ENCODE peak calls at places on chromosomes 7 and 10, in four cellular contexts. One of them, this sample, is unnamed. For H3K4me1, the result is how much of the 10 kb centered on the place peaks cover.

GRCh38 chr7:107078517-107078966 is 34.0 kb downstream of the PRKAR2B start:
- DNase-seq in fibroblast of lung: peak
- DNase-seq in neural progenitor cell: peak
- DNase-seq in GM23248: peak
- DNase-seq in this sample: peak

GRCh38 chr7:128872394-128872824 is 9.8 kb downstream of the ATP6V1F start:
- DNase-seq in GM23248: no peak
- DNase-seq in fibroblast of lung: no peak
- DNase-seq in neural progenitor cell: no peak
- DNase-seq in this sample: peak

GRCh38 chr10:412109-412508 is 276.9 kb downstream of the ZMYND11 start:
- DNase-seq in neural progenitor cell: no peak
- DNase-seq in GM23248: no peak
- DNase-seq in fibroblast of lung: peak
- DNase-seq in this sample: no peak

GRCh38 chr10:29600067-29600466 is 34.7 kb downstream of the SVIL start:
- DNase-seq in GM23248: peak
- DNase-seq in fibroblast of lung: peak
- DNase-seq in neural progenitor cell: no peak
- DNase-seq in this sample: no peak

GRCh38 chr7:53350241-53350640 is 314.8 kb downstream of the POM121L12 start:
- DNase-seq in fibroblast of lung: no peak
- DNase-seq in GM23248: no peak
- DNase-seq in neural progenitor cell: peak
- DNase-seq in this sample: peak

GRCh38 chr7:29606287-29606721 is 42.7 kb downstream of the PRR15 start:
- DNase-seq in neural progenitor cell: no peak
- DNase-seq in GM23248: peak
- DNase-seq in fibroblast of lung: peak
- DNase-seq in this sample: no peak

GRCh38 chr7:106616692-106617052 is 44.3 kb downstream of the CCDC71L start:
- DNase-seq in neural progenitor cell: no peak
- DNase-seq in fibroblast of lung: no peak
- DNase-seq in GM23248: peak
- DNase-seq in this sample: no peak

GRCh38 chr10:450463-450862 is 239.0 kb downstream of the DIP2C start:
- DNase-seq in fibroblast of lung: no peak
- DNase-seq in neural progenitor cell: no peak
- DNase-seq in GM23248: no peak
- DNase-seq in this sample: no peak

GRCh38 chr10:13483951-13484350 is 44.9 kb downstream of the BEND7 start:
- DNase-seq in fibroblast of lung: no peak
- DNase-seq in neural progenitor cell: no peak
- DNase-seq in GM23248: no peak
- DNase-seq in this sample: no peak

GRCh38 chr7:1907751-1908365 is 237.8 kb downstream of the ELFN1 start:
- DNase-seq in GM23248: no peak
- DNase-seq in neural progenitor cell: no peak
- DNase-seq in fibroblast of lung: no peak
- DNase-seq in this sample: no peak

GRCh38 chr10:78044699-78045098 is 11.0 kb downstream of the RPS24 start:
- DNase-seq in GM23248: peak
- DNase-seq in neural progenitor cell: no peak
- DNase-seq in fibroblast of lung: peak
- DNase-seq in this sample: no peak

GRCh38 chr7:100893910-100894763 is 1.6 kb downstream of the ACHE start:
- DNase-seq in GM23248: no peak
- DNase-seq in fibroblast of lung: no peak
- DNase-seq in neural progenitor cell: peak
- DNase-seq in this sample: peak

DNA sequence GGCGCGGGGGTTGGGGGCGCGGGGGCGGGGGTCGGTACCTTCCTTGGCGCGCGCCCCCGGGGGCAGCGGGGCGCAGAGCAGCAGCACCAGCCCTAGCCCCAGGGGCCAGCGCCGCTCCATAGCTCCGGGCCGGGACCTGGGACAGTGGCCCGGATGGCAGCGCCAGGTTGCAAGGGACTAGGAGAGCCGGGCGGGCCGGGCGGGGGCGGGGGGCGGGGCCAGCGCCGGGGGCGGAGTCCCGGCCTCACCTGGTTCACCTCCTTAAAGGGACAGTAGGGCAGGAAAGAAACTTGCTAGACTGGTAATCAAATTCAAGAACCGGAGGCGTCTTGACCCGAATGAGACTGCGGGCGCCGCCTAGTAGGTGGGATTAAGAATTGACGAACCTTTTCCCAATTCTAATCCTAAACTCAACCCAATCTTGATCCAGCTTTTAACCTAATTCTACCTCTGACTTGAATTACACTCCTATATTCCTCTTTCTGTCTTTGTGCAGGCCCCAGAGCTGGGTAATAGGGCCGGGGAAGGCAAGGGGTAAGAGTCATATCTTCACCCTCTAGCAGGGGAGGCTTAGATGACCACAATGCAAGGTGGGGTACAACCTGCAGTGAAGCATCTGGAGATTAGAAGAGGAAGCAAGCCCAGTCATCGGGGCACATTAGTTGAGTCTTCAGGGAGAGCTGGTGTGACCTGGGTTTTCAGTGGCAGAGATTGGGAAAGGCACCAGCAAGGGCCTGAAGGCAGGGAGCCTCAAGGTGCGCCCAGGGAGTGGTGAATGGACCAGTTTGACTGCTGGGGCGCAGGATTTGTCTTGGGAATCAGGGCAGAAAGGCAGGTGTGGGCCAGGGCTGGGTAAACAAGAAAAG is at the start of gene EPHA1:
- DNase-seq in neural progenitor cell: peak
- DNase-seq in fibroblast of lung: no peak
- DNase-seq in GM23248: peak
- DNase-seq in this sample: peak
- H3K4me3 ChIP-seq in neural progenitor cell: peak
- H3K4me3 ChIP-seq in fibroblast of lung: no peak
- H3K4me3 ChIP-seq in GM23248: no peak
- H3K4me3 ChIP-seq in this sample: peak

GRCh38 chr10:52488606-52489485 is 174.8 kb downstream of the DKK1 start:
- DNase-seq in neural progenitor cell: peak
- DNase-seq in fibroblast of lung: peak
- DNase-seq in GM23248: peak
- DNase-seq in this sample: no peak
- H3K9ac ChIP-seq in neural progenitor cell: no peak
- H3K9ac ChIP-seq in fibroblast of lung: no peak
- H3K9ac ChIP-seq in GM23248: peak
- H3K9ac ChIP-seq in this sample: no peak

GRCh38 chr10:91762878-91763277 is 35.3 kb upstream of the TNKS2 start:
- DNase-seq in neural progenitor cell: no peak
- DNase-seq in GM23248: no peak
- DNase-seq in fibroblast of lung: no peak
- DNase-seq in this sample: no peak

GRCh38 chr10:91756286-91756685 is 41.9 kb upstream of the TNKS2 start:
- DNase-seq in GM23248: peak
- DNase-seq in fibroblast of lung: peak
- DNase-seq in neural progenitor cell: no peak
- DNase-seq in this sample: no peak

GRCh38 chr10:91759581-91759986 is 38.6 kb upstream of the TNKS2 start:
- DNase-seq in fibroblast of lung: peak
- DNase-seq in GM23248: peak
- DNase-seq in neural progenitor cell: no peak
- DNase-seq in this sample: no peak

GRCh38 chr10:91758303-91759146 is 39.7 kb upstream of the TNKS2 start:
- DNase-seq in neural progenitor cell: peak
- DNase-seq in GM23248: peak
- DNase-seq in fibroblast of lung: peak
- DNase-seq in this sample: no peak
- H3K4me1 ChIP-seq in neural progenitor cell: under half
- H3K4me1 ChIP-seq in GM23248: under half
- H3K4me1 ChIP-seq in fibroblast of lung: under half
- H3K4me1 ChIP-seq in this sample: under half

GRCh38 chr10:6044060-6044459 is 18.1 kb downstream of the IL2RA start:
- DNase-seq in fibroblast of lung: no peak
- DNase-seq in GM23248: no peak
- DNase-seq in neural progenitor cell: no peak
- DNase-seq in this sample: peak

GRCh38 chr10:6047326-6047611 is 14.9 kb downstream of the IL2RA start:
- DNase-seq in neural progenitor cell: no peak
- DNase-seq in fibroblast of lung: no peak
- DNase-seq in GM23248: no peak
- DNase-seq in this sample: peak

GRCh38 chr10:6045600-6046457 is 16.3 kb downstream of the IL2RA start:
- DNase-seq in neural progenitor cell: no peak
- DNase-seq in fibroblast of lung: no peak
- DNase-seq in GM23248: no peak
- DNase-seq in this sample: peak

GRCh38 chr10:6046458-6047325 is 15.5 kb downstream of the IL2RA start:
- DNase-seq in fibroblast of lung: no peak
- DNase-seq in GM23248: no peak
- DNase-seq in neural progenitor cell: no peak
- DNase-seq in this sample: peak

GRCh38 chr10:6044651-6045599 is 17.2 kb downstream of the IL2RA start:
- DNase-seq in neural progenitor cell: no peak
- DNase-seq in GM23248: no peak
- DNase-seq in fibroblast of lung: no peak
- DNase-seq in this sample: peak
- H3K4me3 ChIP-seq in neural progenitor cell: no peak
- H3K4me3 ChIP-seq in GM23248: no peak
- H3K4me3 ChIP-seq in fibroblast of lung: no peak
- H3K4me3 ChIP-seq in this sample: no peak

DNA sequence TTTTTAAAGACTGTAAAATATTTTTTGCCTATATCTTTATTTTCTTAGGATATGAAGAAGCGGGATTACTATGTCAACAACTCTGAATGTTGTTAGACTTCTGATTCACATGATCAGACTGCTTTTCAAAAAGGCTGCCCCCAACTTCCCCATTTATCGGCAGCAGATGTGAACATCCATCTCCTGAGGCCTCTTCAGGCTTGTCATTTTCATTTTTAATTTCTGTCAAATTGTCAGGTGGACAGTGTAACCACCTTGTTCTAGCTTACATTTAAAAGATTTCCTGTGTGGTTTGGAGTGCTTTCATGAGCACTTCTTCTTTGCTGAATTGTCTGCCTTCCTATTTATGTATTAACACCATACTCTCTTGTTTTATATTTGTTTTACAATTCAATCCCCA is 78.8 kb upstream of the GSDME start:
- DNase-seq in GM23248: no peak
- DNase-seq in fibroblast of lung: no peak
- DNase-seq in neural progenitor cell: no peak
- DNase-seq in this sample: no peak
- H3K9ac ChIP-seq in GM23248: no peak
- H3K9ac ChIP-seq in fibroblast of lung: no peak
- H3K9ac ChIP-seq in neural progenitor cell: no peak
- H3K9ac ChIP-seq in this sample: no peak

GRCh38 chr10:50229460-50229859 is 21.9 kb downstream of the ASAH2 start:
- DNase-seq in GM23248: no peak
- DNase-seq in fibroblast of lung: no peak
- DNase-seq in neural progenitor cell: no peak
- DNase-seq in this sample: no peak
- H3K4me1 ChIP-seq in GM23248: under half
- H3K4me1 ChIP-seq in fibroblast of lung: under half
- H3K4me1 ChIP-seq in neural progenitor cell: under half
- H3K4me1 ChIP-seq in this sample: under half

DNA sequence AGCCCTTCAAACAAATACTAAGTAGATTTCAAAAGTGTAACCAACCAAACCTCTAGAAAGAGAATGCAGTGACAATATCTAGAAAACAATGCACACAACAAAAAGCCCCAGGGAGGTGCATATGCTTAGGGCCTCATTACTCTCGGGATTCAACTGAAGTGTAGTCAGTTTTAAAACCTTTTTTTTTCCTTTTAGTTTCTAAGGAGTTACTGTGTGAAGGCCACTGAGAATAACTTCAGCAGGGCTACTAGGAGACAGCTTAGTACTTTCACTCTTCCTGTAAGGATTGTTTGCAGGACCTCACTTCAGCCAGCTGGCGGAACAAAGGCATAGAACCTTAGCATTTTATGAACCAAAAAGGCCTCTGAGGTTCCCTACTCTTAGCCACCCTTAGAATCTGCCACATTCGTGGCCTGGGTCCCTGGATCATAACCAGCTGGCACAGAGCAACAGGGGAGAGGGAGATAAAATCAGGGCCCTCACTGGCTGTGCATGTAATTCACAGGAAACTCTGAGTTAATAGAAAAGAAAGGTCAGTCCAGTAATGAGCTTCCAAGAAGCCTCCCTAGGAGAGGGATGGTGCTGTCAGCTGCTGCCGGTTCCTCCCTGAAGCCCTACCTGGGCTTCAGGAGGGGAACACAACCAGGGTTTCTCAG is 3.6 kb downstream of the VOPP1 start:
- DNase-seq in neural progenitor cell: no peak
- DNase-seq in fibroblast of lung: peak
- DNase-seq in GM23248: peak
- DNase-seq in this sample: no peak
- H3K4me3 ChIP-seq in neural progenitor cell: no peak
- H3K4me3 ChIP-seq in fibroblast of lung: no peak
- H3K4me3 ChIP-seq in GM23248: no peak
- H3K4me3 ChIP-seq in this sample: peak

GRCh38 chr10:80458638-80459037 is 4.5 kb downstream of the TSPAN14 start:
- DNase-seq in neural progenitor cell: no peak
- DNase-seq in fibroblast of lung: no peak
- DNase-seq in GM23248: peak
- DNase-seq in this sample: no peak
- H3K9ac ChIP-seq in neural progenitor cell: no peak
- H3K9ac ChIP-seq in fibroblast of lung: no peak
- H3K9ac ChIP-seq in GM23248: peak
- H3K9ac ChIP-seq in this sample: no peak

This sample was measured in endodermal cell.